ENCODE peak calls at places on chromosomes 11 and 22, in seven cellular contexts. One of them, this sample, is unnamed.

GRCh38 chr11:120184946-120185677 is 25.7 kb upstream of the OAF start:
- DNase-seq in lung: no peak
- DNase-seq in kidney: peak; percentile 87
- DNase-seq in CD4-positive, alpha-beta T cell: no peak
- DNase-seq in omental fat pad: peak; percentile 33
- DNase-seq in lower leg skin: no peak
- DNase-seq in psoas muscle: peak; percentile 73
- DNase-seq in this sample: no peak

GRCh38 chr22:44458044-44459020 is 39.7 kb downstream of the RTL6 start:
- DNase-seq in lung: no peak
- DNase-seq in kidney: no peak
- DNase-seq in CD4-positive, alpha-beta T cell: no peak
- DNase-seq in omental fat pad: no peak
- DNase-seq in lower leg skin: no peak
- DNase-seq in psoas muscle: no peak
- DNase-seq in this sample: no peak

GRCh38 chr11:78072455-78072854 is 7.2 kb downstream of the NDUFC2 start:
- DNase-seq in lung: no peak
- DNase-seq in kidney: no peak
- DNase-seq in CD4-positive, alpha-beta T cell: no peak
- DNase-seq in omental fat pad: no peak
- DNase-seq in lower leg skin: no peak
- DNase-seq in psoas muscle: no peak
- DNase-seq in this sample: no peak

GRCh38 chr11:2376751-2377451 is at the start of gene CD81:
- DNase-seq in lung: no peak
- DNase-seq in kidney: peak; percentile 90
- DNase-seq in CD4-positive, alpha-beta T cell: peak; percentile 59
- DNase-seq in omental fat pad: no peak
- DNase-seq in lower leg skin: peak; percentile 32
- DNase-seq in psoas muscle: peak; percentile 58
- DNase-seq in this sample: peak; percentile 42

GRCh38 chr22:40325315-40325714 is 21.0 kb upstream of the ADSL start:
- DNase-seq in lung: no peak
- DNase-seq in kidney: no peak
- DNase-seq in CD4-positive, alpha-beta T cell: peak; percentile 29
- DNase-seq in omental fat pad: no peak
- DNase-seq in lower leg skin: no peak
- DNase-seq in psoas muscle: no peak
- DNase-seq in this sample: no peak

GRCh38 chr11:15967966-15968365 is 388.4 kb downstream of the SOX6 start:
- DNase-seq in lung: no peak
- DNase-seq in kidney: no peak
- DNase-seq in CD4-positive, alpha-beta T cell: no peak
- DNase-seq in omental fat pad: no peak
- DNase-seq in lower leg skin: no peak
- DNase-seq in psoas muscle: no peak
- DNase-seq in this sample: no peak

GRCh38 chr22:20080445-20080775 is 369 bp downstream of the DGCR8 start:
- DNase-seq in lung: peak; percentile 54
- DNase-seq in kidney: peak; percentile 88
- DNase-seq in CD4-positive, alpha-beta T cell: peak; percentile 58
- DNase-seq in omental fat pad: no peak
- DNase-seq in lower leg skin: no peak
- DNase-seq in psoas muscle: peak; percentile 64
- DNase-seq in this sample: peak; percentile 48

GRCh38 chr11:2203440-2204259 is 32.0 kb upstream of the TH start:
- DNase-seq in lung: no peak
- DNase-seq in kidney: peak; percentile 76
- DNase-seq in CD4-positive, alpha-beta T cell: no peak
- DNase-seq in omental fat pad: no peak
- DNase-seq in lower leg skin: no peak
- DNase-seq in psoas muscle: no peak
- DNase-seq in this sample: no peak

GRCh38 chr11:107704432-107704831 is 7.4 kb downstream of the SLN start:
- DNase-seq in lung: no peak
- DNase-seq in kidney: no peak
- DNase-seq in CD4-positive, alpha-beta T cell: no peak
- DNase-seq in omental fat pad: no peak
- DNase-seq in lower leg skin: no peak
- DNase-seq in psoas muscle: no peak
- DNase-seq in this sample: no peak

GRCh38 chr11:31646206-31646605 is 136.6 kb downstream of the ELP4 start:
- DNase-seq in lung: no peak
- DNase-seq in kidney: no peak
- DNase-seq in CD4-positive, alpha-beta T cell: no peak
- DNase-seq in omental fat pad: no peak
- DNase-seq in lower leg skin: no peak
- DNase-seq in psoas muscle: no peak
- DNase-seq in this sample: no peak

GRCh38 chr11:112880454-112880853 is 80.8 kb upstream of the NCAM1 start:
- DNase-seq in lung: no peak
- DNase-seq in kidney: no peak
- DNase-seq in CD4-positive, alpha-beta T cell: no peak
- DNase-seq in omental fat pad: no peak
- DNase-seq in lower leg skin: no peak
- DNase-seq in psoas muscle: no peak
- DNase-seq in this sample: no peak

GRCh38 chr11:18692941-18693760 is 5.4 kb upstream of the TMEM86A start:
- DNase-seq in lung: no peak
- DNase-seq in kidney: no peak
- DNase-seq in CD4-positive, alpha-beta T cell: no peak
- DNase-seq in omental fat pad: no peak
- DNase-seq in lower leg skin: no peak
- DNase-seq in psoas muscle: no peak
- DNase-seq in this sample: no peak

GRCh38 chr11:14499178-14499559 is 442 bp downstream of the COPB1 start:
- DNase-seq in lung: peak; percentile 34
- DNase-seq in kidney: peak; percentile 72
- DNase-seq in CD4-positive, alpha-beta T cell: peak; percentile 26
- DNase-seq in omental fat pad: no peak
- DNase-seq in lower leg skin: peak; percentile 22
- DNase-seq in psoas muscle: no peak
- DNase-seq in this sample: peak; percentile 11

GRCh38 chr11:450809-451451 is 851 bp downstream of the PTDSS2 start:
- DNase-seq in lung: peak; percentile 68
- DNase-seq in kidney: peak; percentile 90
- DNase-seq in CD4-positive, alpha-beta T cell: peak; percentile 73
- DNase-seq in omental fat pad: no peak
- DNase-seq in lower leg skin: peak; percentile 69
- DNase-seq in psoas muscle: peak; percentile 54
- DNase-seq in this sample: peak; percentile 36
- TF ChIP-seq CTCF in lung: peak; percentile 36
- TF ChIP-seq CTCF in kidney: peak; percentile 38
- TF ChIP-seq CTCF in CD4-positive, alpha-beta T cell: peak; percentile 65
- TF ChIP-seq CTCF in omental fat pad: no peak
- TF ChIP-seq CTCF in lower leg skin: no peak
- TF ChIP-seq CTCF in psoas muscle: no peak
- TF ChIP-seq CTCF in this sample: peak; percentile 11

GRCh38 chr22:25882366-25882765 is 140.4 kb downstream of the MYO18B start:
- DNase-seq in lung: no peak
- DNase-seq in kidney: no peak
- DNase-seq in CD4-positive, alpha-beta T cell: no peak
- DNase-seq in omental fat pad: no peak
- DNase-seq in lower leg skin: no peak
- DNase-seq in psoas muscle: no peak
- DNase-seq in this sample: no peak

GRCh38 chr22:25884121-25884520 is 142.1 kb downstream of the MYO18B start:
- DNase-seq in lung: no peak
- DNase-seq in kidney: no peak
- DNase-seq in CD4-positive, alpha-beta T cell: no peak
- DNase-seq in omental fat pad: no peak
- DNase-seq in lower leg skin: no peak
- DNase-seq in psoas muscle: no peak
- DNase-seq in this sample: no peak

GRCh38 chr22:25881353-25881752 is 139.4 kb downstream of the MYO18B start:
- DNase-seq in lung: no peak
- DNase-seq in kidney: no peak
- DNase-seq in CD4-positive, alpha-beta T cell: no peak
- DNase-seq in omental fat pad: no peak
- DNase-seq in lower leg skin: no peak
- DNase-seq in psoas muscle: no peak
- DNase-seq in this sample: no peak

GRCh38 chr22:25878933-25879332 is 136.9 kb downstream of the MYO18B start:
- DNase-seq in lung: no peak
- DNase-seq in kidney: no peak
- DNase-seq in CD4-positive, alpha-beta T cell: no peak
- DNase-seq in omental fat pad: no peak
- DNase-seq in lower leg skin: no peak
- DNase-seq in psoas muscle: no peak
- DNase-seq in this sample: no peak

GRCh38 chr22:25880524-25880923 is 138.5 kb downstream of the MYO18B start:
- DNase-seq in lung: no peak
- DNase-seq in kidney: no peak
- DNase-seq in CD4-positive, alpha-beta T cell: no peak
- DNase-seq in omental fat pad: no peak
- DNase-seq in lower leg skin: no peak
- DNase-seq in psoas muscle: no peak
- DNase-seq in this sample: no peak
- TF ChIP-seq CTCF in lung: no peak
- TF ChIP-seq CTCF in kidney: no peak
- TF ChIP-seq CTCF in CD4-positive, alpha-beta T cell: no peak
- TF ChIP-seq CTCF in omental fat pad: no peak
- TF ChIP-seq CTCF in lower leg skin: no peak
- TF ChIP-seq CTCF in psoas muscle: no peak
- TF ChIP-seq CTCF in this sample: no peak

GRCh38 chr11:106418786-106419185 is 341.3 kb downstream of the AASDHPPT start:
- DNase-seq in lung: no peak
- DNase-seq in kidney: no peak
- DNase-seq in CD4-positive, alpha-beta T cell: no peak
- DNase-seq in omental fat pad: no peak
- DNase-seq in lower leg skin: no peak
- DNase-seq in psoas muscle: no peak
- DNase-seq in this sample: no peak

GRCh38 chr11:106420048-106420665 is 342.7 kb downstream of the AASDHPPT start:
- DNase-seq in lung: no peak
- DNase-seq in kidney: no peak
- DNase-seq in CD4-positive, alpha-beta T cell: no peak
- DNase-seq in omental fat pad: no peak
- DNase-seq in lower leg skin: no peak
- DNase-seq in psoas muscle: no peak
- DNase-seq in this sample: no peak

GRCh38 chr11:106410902-106411301 is 333.4 kb downstream of the AASDHPPT start:
- DNase-seq in lung: no peak
- DNase-seq in kidney: no peak
- DNase-seq in CD4-positive, alpha-beta T cell: no peak
- DNase-seq in omental fat pad: no peak
- DNase-seq in lower leg skin: no peak
- DNase-seq in psoas muscle: no peak
- DNase-seq in this sample: no peak

GRCh38 chr11:106413222-106413621 is 335.8 kb downstream of the AASDHPPT start:
- DNase-seq in lung: no peak
- DNase-seq in kidney: no peak
- DNase-seq in CD4-positive, alpha-beta T cell: no peak
- DNase-seq in omental fat pad: no peak
- DNase-seq in lower leg skin: no peak
- DNase-seq in psoas muscle: no peak
- DNase-seq in this sample: no peak

GRCh38 chr11:106415510-106415909 is 338.0 kb downstream of the AASDHPPT start:
- DNase-seq in lung: no peak
- DNase-seq in kidney: no peak
- DNase-seq in CD4-positive, alpha-beta T cell: no peak
- DNase-seq in omental fat pad: no peak
- DNase-seq in lower leg skin: no peak
- DNase-seq in psoas muscle: no peak
- DNase-seq in this sample: no peak
- TF ChIP-seq CTCF in lung: no peak
- TF ChIP-seq CTCF in kidney: no peak
- TF ChIP-seq CTCF in CD4-positive, alpha-beta T cell: no peak
- TF ChIP-seq CTCF in omental fat pad: no peak
- TF ChIP-seq CTCF in lower leg skin: no peak
- TF ChIP-seq CTCF in psoas muscle: no peak
- TF ChIP-seq CTCF in this sample: peak; percentile 45

GRCh38 chr22:31630331-31631329 is 31.4 kb downstream of the PISD start:
- DNase-seq in lung: peak; percentile 83
- DNase-seq in kidney: peak; percentile 96
- DNase-seq in CD4-positive, alpha-beta T cell: peak; percentile 84
- DNase-seq in omental fat pad: peak; percentile 68
- DNase-seq in lower leg skin: peak; percentile 69
- DNase-seq in psoas muscle: peak; percentile 89
- DNase-seq in this sample: peak; percentile 83
- TF ChIP-seq CTCF in lung: no peak
- TF ChIP-seq CTCF in kidney: no peak
- TF ChIP-seq CTCF in CD4-positive, alpha-beta T cell: no peak
- TF ChIP-seq CTCF in omental fat pad: no peak
- TF ChIP-seq CTCF in lower leg skin: no peak
- TF ChIP-seq CTCF in psoas muscle: no peak
- TF ChIP-seq CTCF in this sample: peak; percentile 5